ENCODE peak calls at places on chromosomes 5 and 9, in six cellular contexts. G is A549, C is IMR-90, X is HepG2, L is K562, F is GM12878. V is an unnamed sample.

GRCh38 chr9:93828331-93829097 is 126.6 kb downstream of the BARX1 start:
- DNase-seq in G (no peak), F (no peak), X (no peak), L (no peak), C (no peak), V (peak)

GRCh38 chr5:40655138-40655537 is 24.6 kb upstream of the PTGER4 start:
- DNase-seq in L (no peak), F (no peak), C (no peak), G (no peak), X (no peak), V (no peak)

GRCh38 chr5:76356887-76357286 is 46.2 kb upstream of the IQGAP2 start:
- DNase-seq in L (no peak), C (no peak), G (no peak), X (no peak), F (no peak), V (no peak)

GRCh38 chr5:171422902-171423663 is 3.6 kb downstream of the FGF18 start:
- DNase-seq in G (no peak), L (no peak), X (no peak), C (no peak), F (no peak), V (no peak)

GRCh38 chr5:107512029-107512428 is 158.7 kb downstream of the EFNA5 start:
- DNase-seq in G (no peak), C (no peak), X (no peak), F (no peak), L (no peak), V (no peak)

GRCh38 chr5:168227973-168228615 is 63.4 kb upstream of the WWC1 start:
- DNase-seq in F (peak), X (no peak), G (no peak), C (no peak), L (no peak), V (no peak)

GRCh38 chr5:38029431-38030065 is 189.7 kb upstream of the GDNF start:
- DNase-seq in C (no peak), L (no peak), F (no peak), G (no peak), X (no peak), V (no peak)

GRCh38 chr9:90393355-90394152 is 249.1 kb downstream of the DIRAS2 start:
- DNase-seq in G (no peak), C (no peak), L (no peak), F (no peak), X (peak), V (no peak)

GRCh38 chr5:168818586-168818985 is 239.4 kb upstream of the PANK3 start:
- DNase-seq in X (no peak), G (no peak), F (no peak), C (no peak), L (no peak), V (no peak)

GRCh38 chr5:95621839-95622629 is 2.1 kb downstream of the GPR150 start:
- DNase-seq in C (no peak), G (no peak), L (no peak), X (no peak), F (no peak), V (no peak)

GRCh38 chr5:61450170-61450815 is 118.2 kb downstream of the ZSWIM6 start:
- DNase-seq in C (peak), F (no peak), L (no peak), X (no peak), G (peak), V (no peak)

GRCh38 chr5:143664623-143665022 is 147.3 kb upstream of the HMHB1 start:
- DNase-seq in G (no peak), C (no peak), F (no peak), L (no peak), X (no peak), V (no peak)

GRCh38 chr9:115847245-115847644 is 306.3 kb upstream of the PAPPA start:
- DNase-seq in C (peak), L (no peak), G (no peak), F (no peak), X (no peak), V (no peak)

GRCh38 chr9:99557816-99558215 is 263.9 kb upstream of the NR4A3 start:
- DNase-seq in F (no peak), L (no peak), G (no peak), X (no peak), C (no peak), V (no peak)

GRCh38 chr5:84438456-84438855 is 53.8 kb upstream of the EDIL3 start:
- DNase-seq in X (no peak), F (no peak), L (no peak), G (no peak), C (peak), V (no peak)

GRCh38 chr9:96674914-96675538 is 19.9 kb upstream of the PRXL2C start:
- DNase-seq in G (no peak), C (peak), X (no peak), F (no peak), L (no peak), V (no peak)

GRCh38 chr5:136269978-136270377 is 77.0 kb upstream of the SMIM32 start:
- DNase-seq in G (no peak), L (no peak), X (no peak), C (no peak), F (no peak), V (no peak)

GRCh38 chr5:1763960-1764605 is 35.6 kb downstream of the MRPL36 start:
- DNase-seq in X (no peak), C (no peak), L (no peak), F (no peak), G (no peak), V (no peak)

GRCh38 chr5:28516657-28517175 is 1478.3 kb upstream of the CDH9 start:
- DNase-seq in F (no peak), X (no peak), L (no peak), C (no peak), G (no peak), V (no peak)

GRCh38 chr5:157903117-157903450 is 44.1 kb upstream of the CLINT1 start:
- DNase-seq in L (no peak), C (peak), X (no peak), G (no peak), F (no peak), V (no peak)

GRCh38 chr9:112059145-112059979 is 115.7 kb downstream of the SUSD1 start:
- DNase-seq in C (peak), F (no peak), X (peak), L (peak), G (peak), V (no peak)

GRCh38 chr5:163330723-163331668 is 106.4 kb upstream of the CCNG1 start:
- DNase-seq in G (no peak), L (no peak), C (no peak), F (no peak), X (no peak), V (no peak)

GRCh38 chr9:130539473-130540223 is 39.7 kb upstream of the FUBP3 start:
- DNase-seq in G (peak), F (no peak), X (no peak), C (peak), L (no peak), V (no peak)

GRCh38 chr9:93543117-93543516 is 33.3 kb upstream of the PHF2 start:
- DNase-seq in F (no peak), X (no peak), C (no peak), L (no peak), G (no peak), V (no peak)

GRCh38 chr5:156640751-156641241 is 209.3 kb upstream of the PPP1R2B start:
- DNase-seq in X (no peak), C (peak), F (no peak), G (no peak), L (no peak), V (no peak)

GRCh38 chr9:108041551-108041950 is 552.0 kb upstream of the KLF4 start:
- DNase-seq in C (peak), L (no peak), X (no peak), F (no peak), G (peak), V (no peak)

GRCh38 chr9:38358390-38359296 is 33.9 kb upstream of the ALDH1B1 start:
- DNase-seq in L (no peak), X (peak), C (no peak), F (no peak), G (no peak), V (no peak)

GRCh38 chr5:35963381-35963843 is 25.0 kb upstream of the CAPSL start:
- DNase-seq in X (no peak), L (peak), F (no peak), C (peak), G (no peak), V (peak)

GRCh38 chr9:14119694-14120514 is 194.0 kb downstream of the NFIB start:
- DNase-seq in X (no peak), C (peak), F (no peak), G (no peak), L (no peak), V (no peak)

GRCh38 chr5:104909803-104910202 is 1347.2 kb upstream of the NUDT12 start:
- DNase-seq in L (no peak), G (no peak), X (no peak), C (no peak), F (no peak), V (no peak)

GRCh38 chr5:40831346-40832210 is 3.4 kb downstream of the RPL37 start:
- DNase-seq in G (no peak), C (peak), X (no peak), F (no peak), L (no peak), V (no peak)

GRCh38 chr5:5169466-5169865 is 29.3 kb downstream of the ADAMTS16 start:
- DNase-seq in F (no peak), X (no peak), L (peak), G (no peak), C (no peak), V (no peak)

GRCh38 chr5:15103130-15103529 is 231.6 kb upstream of the ANKH start:
- DNase-seq in L (no peak), X (no peak), F (no peak), G (no peak), C (no peak), V (no peak)

GRCh38 chr9:89778100-89779085 is 173.6 kb downstream of the GADD45G start:
- DNase-seq in G (no peak), C (no peak), L (no peak), X (peak), F (no peak), V (no peak)

GRCh38 chr5:80988419-80988925 is 28.3 kb downstream of the RASGRF2 start:
- DNase-seq in F (no peak), G (no peak), X (no peak), L (no peak), C (no peak), V (no peak)

GRCh38 chr5:123089971-123090640 is 1.1 kb downstream of the PRDM6 start:
- DNase-seq in F (no peak), X (no peak), C (peak), L (peak), G (no peak), V (peak)
- TF ChIP-seq BHLHE40 in F (no peak), X (no peak), C (no peak), L (no peak), G (no peak), V (no peak)

DNA sequence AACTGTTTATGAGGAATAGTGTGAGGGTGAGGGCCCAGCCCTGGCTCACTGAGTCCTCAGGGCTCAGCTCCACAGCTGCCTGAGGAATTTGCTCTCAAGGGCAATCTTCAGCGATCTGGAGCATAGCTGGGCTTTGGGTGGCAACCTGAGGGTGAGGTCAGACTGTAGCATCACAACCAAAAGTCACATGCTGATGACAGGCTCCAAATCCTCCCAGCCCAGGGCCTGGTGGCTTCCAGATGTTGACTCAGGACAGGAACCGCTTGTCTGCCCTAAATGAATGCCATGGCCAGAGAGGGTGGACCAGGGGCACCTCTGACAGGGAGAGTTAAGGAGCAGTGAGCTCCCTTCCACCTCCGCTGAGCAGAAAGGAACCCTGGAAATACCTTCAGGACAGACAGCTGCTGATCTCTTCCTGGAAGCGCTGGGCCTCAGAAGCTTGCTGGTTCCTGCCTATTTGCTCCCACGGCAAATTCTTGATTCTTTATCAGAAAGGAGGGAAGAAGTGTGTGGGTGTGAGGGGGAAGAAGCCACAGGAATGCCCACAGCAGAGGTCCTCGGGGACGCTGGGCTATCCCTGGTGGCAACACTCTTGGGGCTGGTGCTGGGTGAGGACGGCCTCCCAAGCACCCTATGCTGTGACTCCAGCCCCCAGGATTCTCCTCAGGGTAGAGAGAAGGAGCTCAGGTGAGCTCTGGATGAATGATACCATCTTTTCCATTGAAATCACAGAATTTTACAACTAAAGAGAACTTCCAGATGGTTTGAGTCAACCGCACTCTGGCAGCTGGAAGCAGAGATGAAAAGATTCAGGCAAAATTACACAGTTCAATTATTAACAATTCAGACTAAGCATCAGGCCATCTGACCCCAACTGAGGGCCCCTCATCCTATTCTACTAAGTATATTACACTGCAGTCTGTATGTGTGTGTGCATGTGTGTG is 13.8 kb upstream of the CTSL start:
- DNase-seq in L (peak), F (no peak), C (peak), G (peak), X (peak), V (no peak)
- TF ChIP-seq BHLHE40 in L (peak), F (no peak), C (no peak), G (no peak), X (no peak), V (no peak)

GRCh38 chr5:52867809-52868208 is 80.1 kb downstream of the ITGA1 start:
- DNase-seq in L (no peak), G (no peak), X (no peak), F (no peak), C (peak), V (no peak)
- TF ChIP-seq BHLHE40 in L (no peak), G (no peak), X (no peak), F (no peak), C (no peak), V (no peak)

GRCh38 chr5:33696413-33696812 is 195.4 kb downstream of the ADAMTS12 start:
- DNase-seq in C (no peak), F (no peak), L (no peak), X (no peak), G (no peak), V (no peak)
- TF ChIP-seq BHLHE40 in C (no peak), F (no peak), L (no peak), X (no peak), G (no peak), V (no peak)

GRCh38 chr9:947985-948384 is 28.5 kb upstream of the DMRT3 start:
- DNase-seq in C (no peak), F (no peak), G (no peak), X (no peak), L (no peak), V (no peak)

GRCh38 chr9:948497-948896 is 28.0 kb upstream of the DMRT3 start:
- DNase-seq in X (no peak), G (no peak), L (no peak), F (no peak), C (no peak), V (no peak)

GRCh38 chr9:950139-950538 is 26.3 kb upstream of the DMRT3 start:
- DNase-seq in C (no peak), L (no peak), G (no peak), F (no peak), X (no peak), V (no peak)
- TF ChIP-seq BHLHE40 in C (no peak), L (no peak), G (no peak), F (no peak), X (no peak), V (no peak)

GRCh38 chr5:150428978-150429377 is 16.3 kb upstream of the CD74 start:
- DNase-seq in L (no peak), F (no peak), X (no peak), C (no peak), G (no peak), V (no peak)

GRCh38 chr5:150429410-150429873 is 16.7 kb upstream of the CD74 start:
- DNase-seq in X (no peak), C (no peak), L (no peak), G (no peak), F (no peak), V (no peak)

GRCh38 chr5:150431574-150431973 is 18.0 kb downstream of the RPS14 start:
- DNase-seq in C (no peak), G (no peak), L (no peak), X (no peak), F (no peak), V (no peak)

GRCh38 chr5:150428106-150428876 is 15.6 kb upstream of the CD74 start:
- DNase-seq in F (no peak), L (peak), X (peak), C (no peak), G (no peak), V (no peak)

DNA sequence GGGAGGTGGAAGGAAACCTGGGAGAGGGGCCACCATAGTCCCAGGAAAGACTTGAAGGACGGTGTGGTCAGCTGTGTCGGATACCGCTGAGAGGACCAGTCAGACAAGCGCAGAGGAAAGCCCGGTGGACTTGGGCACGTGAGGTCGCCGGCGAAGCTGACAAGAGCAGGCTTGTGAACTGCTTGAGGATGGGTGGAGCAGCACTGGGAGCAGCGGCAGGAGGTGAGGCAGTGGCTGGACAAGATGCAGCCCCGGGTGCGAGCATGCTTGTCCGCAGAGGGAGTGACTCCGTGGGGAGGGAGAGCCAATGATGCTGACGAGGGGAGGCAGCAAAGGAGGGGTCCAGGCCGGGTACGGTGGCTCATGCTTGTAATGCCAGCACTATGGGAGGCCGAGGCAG is 18.3 kb upstream of the CD74 start:
- DNase-seq in L (no peak), F (no peak), X (no peak), C (no peak), G (no peak), V (no peak)
- TF ChIP-seq BHLHE40 in L (peak), F (no peak), X (peak), C (no peak), G (no peak), V (no peak)

GRCh38 chr9:84327184-84327583 is 13.4 kb downstream of the SLC28A3 start:
- DNase-seq in C (no peak), F (no peak), L (no peak), G (no peak), X (no peak), V (no peak)

GRCh38 chr9:84325347-84325982 is 15.1 kb downstream of the SLC28A3 start:
- DNase-seq in L (no peak), F (no peak), C (peak), G (no peak), X (no peak), V (no peak)

GRCh38 chr9:84324811-84325210 is 15.7 kb downstream of the SLC28A3 start:
- DNase-seq in C (no peak), L (no peak), G (no peak), F (no peak), X (no peak), V (no peak)

GRCh38 chr9:84323777-84324317 is 16.7 kb downstream of the SLC28A3 start:
- DNase-seq in L (no peak), C (no peak), X (no peak), G (no peak), F (no peak), V (no peak)

DNA sequence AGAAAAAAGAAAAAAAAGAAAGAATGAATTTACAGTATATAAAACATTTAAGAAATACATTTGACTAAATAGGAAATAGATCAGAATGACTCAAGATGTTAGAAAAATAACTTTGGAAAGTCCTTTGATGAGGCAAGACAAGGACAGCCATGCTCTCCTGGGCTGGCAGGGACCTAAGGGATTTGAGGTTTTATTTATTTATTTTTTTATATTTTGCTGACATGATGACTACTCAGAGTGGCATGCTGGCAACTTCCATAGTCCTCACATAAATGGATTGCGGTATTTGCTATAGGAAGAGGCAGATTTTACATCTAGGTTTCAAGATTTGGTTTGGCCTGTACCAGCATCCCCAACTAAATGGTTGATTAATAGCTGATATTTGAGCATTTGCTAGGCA is 17.7 kb downstream of the SLC28A3 start:
- DNase-seq in F (no peak), G (no peak), L (no peak), X (no peak), C (peak), V (no peak)
- TF ChIP-seq BHLHE40 in F (no peak), G (no peak), L (no peak), X (no peak), C (no peak), V (no peak)

GRCh38 chr9:133428579-133429215 is 6.5 kb downstream of the ADAMTS13 start:
- DNase-seq in F (no peak), X (peak), C (no peak), G (peak), L (peak), V (no peak)
- TF ChIP-seq BHLHE40 in F (peak), X (no peak), C (no peak), G (no peak), L (no peak), V (no peak)

V was measured in HEK293T.